ENCODE peak calls at places on chromosomes 12 and 14, in seven cellular contexts. Z, G, I, Y, D, N and K are unnamed samples.

GRCh38 chr12:122841544-122842321 is 6.5 kb downstream of the HIP1R start:
- DNase-seq in Z (no peak), G (no peak), I (no peak), Y (no peak), D (no peak), N (no peak), K (no peak)

GRCh38 chr14:98994571-98994970 is 277.4 kb downstream of the BCL11B start:
- DNase-seq in Z (no peak), G (no peak), I (no peak), Y (no peak), D (no peak), N (no peak), K (no peak)

GRCh38 chr14:34874386-34875030 is 652 bp downstream of the BAZ1A start:
- DNase-seq in Z (peak), G (peak), I (peak), Y (peak), D (peak), N (no peak), K (peak)

GRCh38 chr12:124720687-124721500 is 142.8 kb downstream of the SCARB1 start:
- DNase-seq in Z (no peak), G (peak), I (peak), Y (peak), D (no peak), N (no peak), K (no peak)

GRCh38 chr14:20680843-20681347 is 3.5 kb upstream of the RNASE4 start:
- DNase-seq in Z (peak), G (no peak), I (no peak), Y (no peak), D (no peak), N (no peak), K (no peak)

GRCh38 chr12:27190761-27191160 is 53.3 kb upstream of the STK38L start:
- DNase-seq in Z (no peak), G (no peak), I (no peak), Y (no peak), D (no peak), N (no peak), K (no peak)

GRCh38 chr12:28082101-28082500 is 108.2 kb upstream of the CCDC91 start:
- DNase-seq in Z (no peak), G (no peak), I (no peak), Y (no peak), D (no peak), N (no peak), K (no peak)

GRCh38 chr12:115004469-115005146 is 320.6 kb upstream of the TBX3 start:
- DNase-seq in Z (no peak), G (peak), I (no peak), Y (no peak), D (no peak), N (no peak), K (no peak)

GRCh38 chr12:1565172-1565571 is 29.2 kb downstream of the FBXL14 start:
- DNase-seq in Z (no peak), G (no peak), I (no peak), Y (no peak), D (no peak), N (no peak), K (no peak)

GRCh38 chr14:93989939-93990338 is 7.2 kb upstream of the CCDC197 start:
- DNase-seq in Z (no peak), G (no peak), I (no peak), Y (no peak), D (no peak), N (no peak), K (no peak)

GRCh38 chr12:5096241-5096880 is 52.7 kb downstream of the KCNA5 start:
- DNase-seq in Z (no peak), G (no peak), I (no peak), Y (no peak), D (no peak), N (peak), K (no peak)

GRCh38 chr12:88643685-88644084 is 63.4 kb upstream of the KITLG start:
- DNase-seq in Z (no peak), G (no peak), I (no peak), Y (no peak), D (no peak), N (peak), K (no peak)

GRCh38 chr12:12719496-12719895 is 2.3 kb downstream of the CDKN1B start:
- DNase-seq in Z (no peak), G (no peak), I (no peak), Y (no peak), D (no peak), N (no peak), K (no peak)

GRCh38 chr12:53292441-53292840 is 2.9 kb upstream of the PFDN5 start:
- DNase-seq in Z (no peak), G (peak), I (no peak), Y (no peak), D (no peak), N (no peak), K (no peak)

GRCh38 chr12:1083888-1084262 is 92.9 kb downstream of the ERC1 start:
- DNase-seq in Z (no peak), G (peak), I (no peak), Y (no peak), D (no peak), N (peak), K (no peak)

GRCh38 chr12:27180862-27181261 is 63.2 kb upstream of the STK38L start:
- DNase-seq in Z (no peak), G (no peak), I (no peak), Y (no peak), D (no peak), N (no peak), K (no peak)

GRCh38 chr14:105067140-105067968 is 2.1 kb upstream of the GPR132 start:
- DNase-seq in Z (peak), G (no peak), I (no peak), Y (no peak), D (no peak), N (no peak), K (no peak)

GRCh38 chr12:118119449-118119879 is 15.7 kb upstream of the VSIG10 start:
- DNase-seq in Z (no peak), G (no peak), I (no peak), Y (no peak), D (no peak), N (no peak), K (no peak)

GRCh38 chr14:99590746-99591555 is 13.1 kb downstream of the CCDC85C start:
- DNase-seq in Z (no peak), G (no peak), I (no peak), Y (no peak), D (no peak), N (no peak), K (no peak)

GRCh38 chr12:66066071-66066928 is 64.2 kb downstream of the LLPH start:
- DNase-seq in Z (no peak), G (no peak), I (no peak), Y (no peak), D (no peak), N (no peak), K (no peak)

GRCh38 chr12:80230068-80230467 is 130.7 kb downstream of the OTOGL start:
- DNase-seq in Z (no peak), G (no peak), I (no peak), Y (no peak), D (no peak), N (no peak), K (no peak)

GRCh38 chr12:54033106-54033979 is 493 bp downstream of the HOXC5 start:
- DNase-seq in Z (no peak), G (no peak), I (no peak), Y (no peak), D (no peak), N (no peak), K (peak)

GRCh38 chr12:49542592-49543160 is 3.8 kb downstream of the KCNH3 start:
- DNase-seq in Z (no peak), G (no peak), I (peak), Y (no peak), D (no peak), N (no peak), K (no peak)

GRCh38 chr12:124428136-124428791 is 133.4 kb downstream of the RFLNA start:
- DNase-seq in Z (peak), G (no peak), I (no peak), Y (peak), D (no peak), N (no peak), K (no peak)

GRCh38 chr14:51462706-51463105 is 189.0 kb upstream of the FRMD6 start:
- DNase-seq in Z (no peak), G (no peak), I (no peak), Y (no peak), D (no peak), N (no peak), K (no peak)

GRCh38 chr12:105419606-105420005 is 89.1 kb downstream of the C12orf75 start:
- DNase-seq in Z (no peak), G (no peak), I (no peak), Y (no peak), D (no peak), N (no peak), K (no peak)

GRCh38 chr12:80670214-80670613 is 37.2 kb upstream of the MYF6 start:
- DNase-seq in Z (no peak), G (no peak), I (no peak), Y (no peak), D (no peak), N (no peak), K (no peak)

GRCh38 chr14:32470161-32470705 is 141.1 kb downstream of the AKAP6 start:
- DNase-seq in Z (no peak), G (no peak), I (no peak), Y (no peak), D (no peak), N (no peak), K (no peak)

GRCh38 chr12:45730842-45731336 is 1.4 kb downstream of the ARID2 start:
- DNase-seq in Z (no peak), G (peak), I (no peak), Y (no peak), D (no peak), N (no peak), K (no peak)

GRCh38 chr12:45730116-45730841 is 773 bp downstream of the ARID2 start:
- DNase-seq in Z (peak), G (peak), I (peak), Y (peak), D (peak), N (no peak), K (peak)

GRCh38 chr12:78340406-78340805 is 509.7 kb downstream of the NAV3 start:
- DNase-seq in Z (no peak), G (no peak), I (no peak), Y (no peak), D (no peak), N (no peak), K (no peak)

GRCh38 chr12:111768159-111768895 is 1.6 kb downstream of the ALDH2 start:
- DNase-seq in Z (no peak), G (no peak), I (no peak), Y (no peak), D (no peak), N (no peak), K (no peak)

GRCh38 chr12:92551853-92552397 is 150.9 kb upstream of the PLEKHG7 start:
- DNase-seq in Z (no peak), G (no peak), I (no peak), Y (no peak), D (no peak), N (no peak), K (no peak)

GRCh38 chr14:93036652-93037341 is 78.9 kb downstream of the ITPK1 start:
- DNase-seq in Z (no peak), G (no peak), I (no peak), Y (peak), D (no peak), N (no peak), K (no peak)

GRCh38 chr12:11633968-11634367 is 15.5 kb upstream of the ETV6 start:
- DNase-seq in Z (no peak), G (no peak), I (no peak), Y (no peak), D (no peak), N (no peak), K (no peak)

GRCh38 chr12:50185496-50185895 is 18.3 kb upstream of the CERS5 start:
- DNase-seq in Z (no peak), G (no peak), I (no peak), Y (no peak), D (no peak), N (no peak), K (no peak)

GRCh38 chr12:114274131-114274530 is 131.8 kb downstream of the TBX5 start:
- DNase-seq in Z (no peak), G (peak), I (no peak), Y (no peak), D (no peak), N (no peak), K (no peak)

GRCh38 chr14:66619952-66620351 is 112.0 kb downstream of the GPHN start:
- DNase-seq in Z (no peak), G (no peak), I (no peak), Y (no peak), D (no peak), N (no peak), K (no peak)

GRCh38 chr12:30874455-30875313 is 51.9 kb upstream of the TSPAN11 start:
- DNase-seq in Z (no peak), G (peak), I (peak), Y (no peak), D (no peak), N (no peak), K (no peak)